ENCODE peak calls at places on chromosome 20, in five cellular contexts. One of them, this sample, is unnamed. For H3K9me3, the result is how much of the 10 kb centered on the place peaks cover.

GRCh38 chr20:62696999-62697398 is 11.6 kb upstream of the NTSR1 start:
- DNase-seq in effector memory CD4-positive, alpha-beta T cell: no peak
- DNase-seq in CD8-positive, alpha-beta T cell: no peak
- DNase-seq in naive thymus-derived CD4-positive, alpha-beta T cell: no peak
- DNase-seq in mucosa of descending colon: peak
- DNase-seq in this sample: no peak

GRCh38 chr20:4775322-4776078 is 53.8 kb downstream of the PRND start:
- DNase-seq in CD8-positive, alpha-beta T cell: no peak
- DNase-seq in naive thymus-derived CD4-positive, alpha-beta T cell: no peak
- DNase-seq in effector memory CD4-positive, alpha-beta T cell: no peak
- DNase-seq in mucosa of descending colon: no peak
- DNase-seq in this sample: no peak

GRCh38 chr20:62752671-62753501 is 43.4 kb upstream of the MRGBP start:
- DNase-seq in CD8-positive, alpha-beta T cell: no peak
- DNase-seq in naive thymus-derived CD4-positive, alpha-beta T cell: no peak
- DNase-seq in effector memory CD4-positive, alpha-beta T cell: no peak
- DNase-seq in mucosa of descending colon: peak
- DNase-seq in this sample: no peak

GRCh38 chr20:611047-611842 is 1.1 kb upstream of the TCF15 start:
- DNase-seq in effector memory CD4-positive, alpha-beta T cell: no peak
- DNase-seq in CD8-positive, alpha-beta T cell: no peak
- DNase-seq in mucosa of descending colon: no peak
- DNase-seq in naive thymus-derived CD4-positive, alpha-beta T cell: no peak
- DNase-seq in this sample: no peak

GRCh38 chr20:22473293-22473692 is 111.1 kb downstream of the FOXA2 start:
- DNase-seq in CD8-positive, alpha-beta T cell: no peak
- DNase-seq in effector memory CD4-positive, alpha-beta T cell: no peak
- DNase-seq in mucosa of descending colon: no peak
- DNase-seq in naive thymus-derived CD4-positive, alpha-beta T cell: no peak
- DNase-seq in this sample: no peak

GRCh38 chr20:25178563-25179438 is 16.7 kb upstream of the ENTPD6 start:
- DNase-seq in naive thymus-derived CD4-positive, alpha-beta T cell: peak
- DNase-seq in CD8-positive, alpha-beta T cell: peak
- DNase-seq in mucosa of descending colon: no peak
- DNase-seq in effector memory CD4-positive, alpha-beta T cell: no peak
- DNase-seq in this sample: no peak

GRCh38 chr20:37945034-37945660 is 42.2 kb downstream of the VSTM2L start:
- DNase-seq in naive thymus-derived CD4-positive, alpha-beta T cell: no peak
- DNase-seq in effector memory CD4-positive, alpha-beta T cell: no peak
- DNase-seq in mucosa of descending colon: no peak
- DNase-seq in CD8-positive, alpha-beta T cell: no peak
- DNase-seq in this sample: no peak

GRCh38 chr20:63475209-63475608 is 2.8 kb upstream of the KCNQ2 start:
- DNase-seq in effector memory CD4-positive, alpha-beta T cell: no peak
- DNase-seq in CD8-positive, alpha-beta T cell: no peak
- DNase-seq in naive thymus-derived CD4-positive, alpha-beta T cell: no peak
- DNase-seq in mucosa of descending colon: no peak
- DNase-seq in this sample: no peak

GRCh38 chr20:57111028-57111373 is 155.4 kb downstream of the BMP7 start:
- DNase-seq in effector memory CD4-positive, alpha-beta T cell: no peak
- DNase-seq in CD8-positive, alpha-beta T cell: no peak
- DNase-seq in naive thymus-derived CD4-positive, alpha-beta T cell: no peak
- DNase-seq in mucosa of descending colon: no peak
- DNase-seq in this sample: no peak

GRCh38 chr20:4045741-4046140 is 30.4 kb upstream of the RNF24 start:
- DNase-seq in naive thymus-derived CD4-positive, alpha-beta T cell: no peak
- DNase-seq in mucosa of descending colon: no peak
- DNase-seq in CD8-positive, alpha-beta T cell: no peak
- DNase-seq in effector memory CD4-positive, alpha-beta T cell: no peak
- DNase-seq in this sample: no peak

GRCh38 chr20:13865825-13866351 is 81.1 kb downstream of the NDUFAF5 start:
- DNase-seq in naive thymus-derived CD4-positive, alpha-beta T cell: no peak
- DNase-seq in mucosa of descending colon: no peak
- DNase-seq in effector memory CD4-positive, alpha-beta T cell: no peak
- DNase-seq in CD8-positive, alpha-beta T cell: no peak
- DNase-seq in this sample: no peak

GRCh38 chr20:46056970-46057855 is 28.2 kb downstream of the SLC12A5 start:
- DNase-seq in effector memory CD4-positive, alpha-beta T cell: no peak
- DNase-seq in mucosa of descending colon: no peak
- DNase-seq in naive thymus-derived CD4-positive, alpha-beta T cell: no peak
- DNase-seq in CD8-positive, alpha-beta T cell: peak
- DNase-seq in this sample: no peak

GRCh38 chr20:47146703-47147102 is 209.8 kb downstream of the ZMYND8 start:
- DNase-seq in mucosa of descending colon: no peak
- DNase-seq in CD8-positive, alpha-beta T cell: no peak
- DNase-seq in naive thymus-derived CD4-positive, alpha-beta T cell: no peak
- DNase-seq in effector memory CD4-positive, alpha-beta T cell: no peak
- DNase-seq in this sample: no peak

GRCh38 chr20:62210496-62210855 is 9.6 kb downstream of the HRH3 start:
- DNase-seq in naive thymus-derived CD4-positive, alpha-beta T cell: no peak
- DNase-seq in effector memory CD4-positive, alpha-beta T cell: no peak
- DNase-seq in mucosa of descending colon: peak
- DNase-seq in CD8-positive, alpha-beta T cell: no peak
- DNase-seq in this sample: no peak

GRCh38 chr20:2051920-2052319 is 49.7 kb upstream of the STK35 start:
- DNase-seq in mucosa of descending colon: no peak
- DNase-seq in naive thymus-derived CD4-positive, alpha-beta T cell: no peak
- DNase-seq in CD8-positive, alpha-beta T cell: no peak
- DNase-seq in effector memory CD4-positive, alpha-beta T cell: no peak
- DNase-seq in this sample: no peak

GRCh38 chr20:43983359-43983758 is 68.7 kb downstream of the TOX2 start:
- DNase-seq in effector memory CD4-positive, alpha-beta T cell: peak
- DNase-seq in mucosa of descending colon: peak
- DNase-seq in naive thymus-derived CD4-positive, alpha-beta T cell: no peak
- DNase-seq in CD8-positive, alpha-beta T cell: peak
- DNase-seq in this sample: no peak

GRCh38 chr20:6333110-6333509 is 210.3 kb upstream of the FERMT1 start:
- DNase-seq in mucosa of descending colon: no peak
- DNase-seq in effector memory CD4-positive, alpha-beta T cell: no peak
- DNase-seq in CD8-positive, alpha-beta T cell: no peak
- DNase-seq in naive thymus-derived CD4-positive, alpha-beta T cell: no peak
- DNase-seq in this sample: no peak

GRCh38 chr20:32522525-32522774 is 62.7 kb downstream of the NOL4L start:
- DNase-seq in mucosa of descending colon: peak
- DNase-seq in naive thymus-derived CD4-positive, alpha-beta T cell: no peak
- DNase-seq in CD8-positive, alpha-beta T cell: no peak
- DNase-seq in effector memory CD4-positive, alpha-beta T cell: no peak
- DNase-seq in this sample: no peak

GRCh38 chr20:30503992-30504570 is 753.4 kb upstream of the DEFB115 start:
- DNase-seq in effector memory CD4-positive, alpha-beta T cell: no peak
- DNase-seq in mucosa of descending colon: no peak
- DNase-seq in CD8-positive, alpha-beta T cell: no peak
- DNase-seq in naive thymus-derived CD4-positive, alpha-beta T cell: no peak
- DNase-seq in this sample: no peak
- H3K9me3 ChIP-seq in effector memory CD4-positive, alpha-beta T cell: under half
- H3K9me3 ChIP-seq in mucosa of descending colon: under half
- H3K9me3 ChIP-seq in CD8-positive, alpha-beta T cell: under half
- H3K9me3 ChIP-seq in naive thymus-derived CD4-positive, alpha-beta T cell: under half
- H3K9me3 ChIP-seq in this sample: under half

DNA sequence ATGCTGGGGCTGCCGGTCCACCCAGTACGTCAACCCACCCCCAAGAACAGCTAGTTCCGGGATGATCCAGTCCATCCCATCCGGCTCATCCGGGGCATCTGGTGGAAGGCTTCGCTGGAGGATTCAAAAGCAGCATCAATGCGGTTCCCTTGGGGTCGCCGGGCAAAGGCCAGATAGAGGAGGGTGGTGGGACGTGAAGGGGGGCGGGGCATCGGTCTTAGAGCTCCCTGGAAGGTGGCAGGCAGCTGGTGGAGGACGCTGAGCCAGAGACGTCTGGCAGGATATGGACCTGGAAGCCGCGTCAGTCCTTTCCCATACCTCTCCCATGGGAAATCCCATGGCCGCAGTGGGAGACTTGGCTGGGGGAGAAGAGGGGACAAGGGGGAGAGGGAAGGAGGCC is 1500.8 kb upstream of the DEFB115 start:
- DNase-seq in CD8-positive, alpha-beta T cell: no peak
- DNase-seq in mucosa of descending colon: no peak
- DNase-seq in effector memory CD4-positive, alpha-beta T cell: no peak
- DNase-seq in naive thymus-derived CD4-positive, alpha-beta T cell: no peak
- DNase-seq in this sample: no peak
- H3K9me3 ChIP-seq in CD8-positive, alpha-beta T cell: under half
- H3K9me3 ChIP-seq in mucosa of descending colon: under half
- H3K9me3 ChIP-seq in effector memory CD4-positive, alpha-beta T cell: under half
- H3K9me3 ChIP-seq in naive thymus-derived CD4-positive, alpha-beta T cell: under half
- H3K9me3 ChIP-seq in this sample: under half

GRCh38 chr20:51301026-51301425 is 241.5 kb downstream of the NFATC2 start:
- DNase-seq in mucosa of descending colon: no peak
- DNase-seq in effector memory CD4-positive, alpha-beta T cell: no peak
- DNase-seq in CD8-positive, alpha-beta T cell: no peak
- DNase-seq in naive thymus-derived CD4-positive, alpha-beta T cell: no peak
- DNase-seq in this sample: no peak
- H3K9me3 ChIP-seq in mucosa of descending colon: under half
- H3K9me3 ChIP-seq in effector memory CD4-positive, alpha-beta T cell: under half
- H3K9me3 ChIP-seq in CD8-positive, alpha-beta T cell: under half
- H3K9me3 ChIP-seq in naive thymus-derived CD4-positive, alpha-beta T cell: under half
- H3K9me3 ChIP-seq in this sample: under half

DNA sequence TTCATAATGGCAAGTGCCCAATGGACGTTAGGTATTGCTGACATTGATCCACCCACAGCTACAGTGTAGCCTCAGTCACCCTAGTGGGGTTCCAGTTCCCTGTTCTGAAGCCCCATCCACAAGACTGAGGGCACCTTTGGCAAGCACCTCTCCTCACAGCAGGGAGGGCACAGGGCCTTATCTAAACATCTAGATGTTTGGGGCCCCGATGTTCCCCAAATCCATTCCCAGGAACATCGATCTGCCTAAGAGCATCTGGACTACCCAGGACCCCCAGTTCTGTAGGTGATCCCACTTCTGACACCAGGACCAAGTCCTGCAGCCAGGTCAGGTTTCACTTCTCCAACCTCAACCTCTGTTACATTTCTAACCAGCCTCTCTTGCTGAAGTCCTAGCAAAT is 10.6 kb downstream of the APCDD1L start:
- DNase-seq in mucosa of descending colon: no peak
- DNase-seq in naive thymus-derived CD4-positive, alpha-beta T cell: no peak
- DNase-seq in CD8-positive, alpha-beta T cell: no peak
- DNase-seq in effector memory CD4-positive, alpha-beta T cell: no peak
- DNase-seq in this sample: no peak
- H3K9me3 ChIP-seq in mucosa of descending colon: under half
- H3K9me3 ChIP-seq in naive thymus-derived CD4-positive, alpha-beta T cell: under half
- H3K9me3 ChIP-seq in CD8-positive, alpha-beta T cell: under half
- H3K9me3 ChIP-seq in effector memory CD4-positive, alpha-beta T cell: under half
- H3K9me3 ChIP-seq in this sample: under half

DNA sequence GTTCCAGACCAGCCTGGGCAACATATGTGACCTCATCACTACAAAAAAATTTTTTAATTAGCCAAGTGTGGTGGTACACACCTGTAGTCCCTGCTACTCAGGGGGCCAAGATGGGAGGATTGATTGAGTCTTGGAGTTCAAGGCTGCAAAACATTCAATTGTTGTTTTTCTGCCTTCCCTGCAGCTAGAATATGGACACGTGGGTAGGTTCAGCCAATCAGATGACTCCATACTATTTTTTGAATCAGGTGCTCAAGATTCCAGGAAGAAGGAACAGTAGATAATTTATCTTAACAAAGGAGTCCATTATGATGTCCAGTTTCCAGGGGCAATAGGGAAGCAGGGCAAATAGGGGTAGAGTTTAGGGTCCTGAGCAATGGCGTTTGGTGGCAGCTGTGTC is 2.4 kb upstream of the DEFB119 start:
- DNase-seq in mucosa of descending colon: no peak
- DNase-seq in CD8-positive, alpha-beta T cell: no peak
- DNase-seq in naive thymus-derived CD4-positive, alpha-beta T cell: no peak
- DNase-seq in effector memory CD4-positive, alpha-beta T cell: no peak
- DNase-seq in this sample: no peak
- H3K9me3 ChIP-seq in mucosa of descending colon: under half
- H3K9me3 ChIP-seq in CD8-positive, alpha-beta T cell: under half
- H3K9me3 ChIP-seq in naive thymus-derived CD4-positive, alpha-beta T cell: under half
- H3K9me3 ChIP-seq in effector memory CD4-positive, alpha-beta T cell: under half
- H3K9me3 ChIP-seq in this sample: under half

GRCh38 chr20:59620860-59621485 is 16.6 kb downstream of the PHACTR3 start:
- DNase-seq in CD8-positive, alpha-beta T cell: no peak
- DNase-seq in naive thymus-derived CD4-positive, alpha-beta T cell: no peak
- DNase-seq in effector memory CD4-positive, alpha-beta T cell: no peak
- DNase-seq in mucosa of descending colon: no peak
- DNase-seq in this sample: no peak
- H3K9me3 ChIP-seq in CD8-positive, alpha-beta T cell: under half
- H3K9me3 ChIP-seq in naive thymus-derived CD4-positive, alpha-beta T cell: under half
- H3K9me3 ChIP-seq in effector memory CD4-positive, alpha-beta T cell: under half
- H3K9me3 ChIP-seq in mucosa of descending colon: under half
- H3K9me3 ChIP-seq in this sample: under half

GRCh38 chr20:59677586-59677985 is 73.2 kb downstream of the PHACTR3 start:
- DNase-seq in effector memory CD4-positive, alpha-beta T cell: no peak
- DNase-seq in mucosa of descending colon: no peak
- DNase-seq in naive thymus-derived CD4-positive, alpha-beta T cell: no peak
- DNase-seq in CD8-positive, alpha-beta T cell: no peak
- DNase-seq in this sample: no peak

GRCh38 chr20:59680148-59680650 is 75.9 kb downstream of the PHACTR3 start:
- DNase-seq in effector memory CD4-positive, alpha-beta T cell: no peak
- DNase-seq in naive thymus-derived CD4-positive, alpha-beta T cell: no peak
- DNase-seq in mucosa of descending colon: no peak
- DNase-seq in CD8-positive, alpha-beta T cell: no peak
- DNase-seq in this sample: no peak

GRCh38 chr20:59678951-59679350 is 74.6 kb downstream of the PHACTR3 start:
- DNase-seq in mucosa of descending colon: no peak
- DNase-seq in naive thymus-derived CD4-positive, alpha-beta T cell: no peak
- DNase-seq in effector memory CD4-positive, alpha-beta T cell: no peak
- DNase-seq in CD8-positive, alpha-beta T cell: no peak
- DNase-seq in this sample: no peak

GRCh38 chr20:59676877-59677140 is 72.5 kb downstream of the PHACTR3 start:
- DNase-seq in naive thymus-derived CD4-positive, alpha-beta T cell: no peak
- DNase-seq in mucosa of descending colon: no peak
- DNase-seq in effector memory CD4-positive, alpha-beta T cell: no peak
- DNase-seq in CD8-positive, alpha-beta T cell: no peak
- DNase-seq in this sample: no peak

DNA sequence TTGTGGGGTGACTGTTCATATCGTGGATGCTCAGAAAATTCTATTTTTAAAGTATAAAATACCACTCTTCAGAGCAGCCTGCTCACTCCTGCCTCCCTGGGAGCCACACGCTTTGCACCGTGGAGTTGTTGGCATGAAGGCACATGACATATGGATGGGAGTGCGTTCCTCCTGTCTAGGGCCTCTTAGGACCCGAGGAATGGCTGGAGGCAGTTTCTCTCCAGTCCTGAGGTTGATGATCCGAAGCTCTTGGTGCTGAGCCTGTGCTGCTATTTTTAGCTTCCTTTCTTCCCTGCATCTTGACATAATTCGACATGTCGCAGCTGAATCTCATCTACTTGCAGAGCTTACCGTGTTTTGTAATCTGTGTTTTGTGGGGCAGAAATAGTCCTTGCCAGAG is 73.9 kb downstream of the PHACTR3 start:
- DNase-seq in CD8-positive, alpha-beta T cell: no peak
- DNase-seq in effector memory CD4-positive, alpha-beta T cell: no peak
- DNase-seq in mucosa of descending colon: no peak
- DNase-seq in naive thymus-derived CD4-positive, alpha-beta T cell: no peak
- DNase-seq in this sample: no peak
- H3K9me3 ChIP-seq in CD8-positive, alpha-beta T cell: under half
- H3K9me3 ChIP-seq in effector memory CD4-positive, alpha-beta T cell: under half
- H3K9me3 ChIP-seq in mucosa of descending colon: under half
- H3K9me3 ChIP-seq in naive thymus-derived CD4-positive, alpha-beta T cell: under half
- H3K9me3 ChIP-seq in this sample: under half

DNA sequence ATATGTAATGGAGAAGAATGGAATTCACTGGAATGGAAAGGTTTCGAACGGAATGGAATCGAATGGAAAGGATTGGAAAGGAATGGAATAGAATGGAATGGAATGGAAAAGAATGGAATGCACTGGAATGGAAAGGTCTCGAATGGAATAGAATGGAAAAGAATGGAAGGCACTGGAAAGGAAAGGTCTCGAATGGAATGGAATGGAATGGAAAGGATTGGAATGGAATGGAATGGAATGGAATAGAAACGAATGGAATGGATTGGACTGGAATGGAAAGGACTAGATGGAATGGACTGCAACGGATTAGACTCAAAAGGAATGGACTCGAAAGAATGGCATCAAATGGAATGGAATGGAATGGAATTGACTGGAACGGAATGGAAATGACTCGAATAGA is 20.5 kb upstream of the DEFB115 start:
- DNase-seq in naive thymus-derived CD4-positive, alpha-beta T cell: no peak
- DNase-seq in CD8-positive, alpha-beta T cell: no peak
- DNase-seq in effector memory CD4-positive, alpha-beta T cell: no peak
- DNase-seq in mucosa of descending colon: no peak
- DNase-seq in this sample: no peak
- H3K9me3 ChIP-seq in naive thymus-derived CD4-positive, alpha-beta T cell: under half
- H3K9me3 ChIP-seq in CD8-positive, alpha-beta T cell: under half
- H3K9me3 ChIP-seq in effector memory CD4-positive, alpha-beta T cell: under half
- H3K9me3 ChIP-seq in mucosa of descending colon: half or more
- H3K9me3 ChIP-seq in this sample: under half